ENCODE peak calls at places on chromosomes 12 and 14, in nine cellular contexts. One of them, this sample, is unnamed.

GRCh38 chr12:56358836-56359532 is 923 bp downstream of the STAT2 start:
- DNase-seq in cardiac fibroblast: peak
- DNase-seq in pancreas: no peak
- DNase-seq in ovary: no peak
- DNase-seq in body of pancreas: no peak
- DNase-seq in endothelial cell: no peak
- DNase-seq in Panc1: no peak
- DNase-seq in neural progenitor cell: no peak
- DNase-seq in GM13976: no peak
- DNase-seq in this sample: peak

GRCh38 chr12:14454098-14454907 is 88.8 kb downstream of the ATF7IP start:
- DNase-seq in ovary: no peak
- DNase-seq in cardiac fibroblast: peak
- DNase-seq in pancreas: no peak
- DNase-seq in GM13976: peak
- DNase-seq in Panc1: peak
- DNase-seq in body of pancreas: no peak
- DNase-seq in neural progenitor cell: peak
- DNase-seq in endothelial cell: peak
- DNase-seq in this sample: peak

GRCh38 chr12:12682284-12682683 is 13.7 kb downstream of the GPR19 start:
- DNase-seq in neural progenitor cell: no peak
- DNase-seq in cardiac fibroblast: no peak
- DNase-seq in pancreas: no peak
- DNase-seq in ovary: no peak
- DNase-seq in Panc1: no peak
- DNase-seq in endothelial cell: no peak
- DNase-seq in GM13976: no peak
- DNase-seq in body of pancreas: no peak
- DNase-seq in this sample: no peak

GRCh38 chr12:122350444-122350843 is 72.0 kb downstream of the CLIP1 start:
- DNase-seq in Panc1: no peak
- DNase-seq in ovary: no peak
- DNase-seq in cardiac fibroblast: peak
- DNase-seq in GM13976: no peak
- DNase-seq in neural progenitor cell: no peak
- DNase-seq in body of pancreas: no peak
- DNase-seq in endothelial cell: no peak
- DNase-seq in pancreas: no peak
- DNase-seq in this sample: no peak

GRCh38 chr12:132376464-132376830 is 47.1 kb upstream of the GALNT9 start:
- DNase-seq in cardiac fibroblast: no peak
- DNase-seq in pancreas: no peak
- DNase-seq in ovary: peak
- DNase-seq in endothelial cell: no peak
- DNase-seq in body of pancreas: no peak
- DNase-seq in neural progenitor cell: no peak
- DNase-seq in Panc1: no peak
- DNase-seq in GM13976: no peak
- DNase-seq in this sample: no peak

GRCh38 chr12:9707356-9707755 is 25.5 kb downstream of the CLECL1 start:
- DNase-seq in body of pancreas: no peak
- DNase-seq in pancreas: no peak
- DNase-seq in cardiac fibroblast: no peak
- DNase-seq in GM13976: no peak
- DNase-seq in Panc1: no peak
- DNase-seq in endothelial cell: no peak
- DNase-seq in ovary: no peak
- DNase-seq in neural progenitor cell: no peak
- DNase-seq in this sample: no peak

GRCh38 chr14:92511472-92512247 is 1.9 kb upstream of the RIN3 start:
- DNase-seq in Panc1: peak
- DNase-seq in body of pancreas: no peak
- DNase-seq in endothelial cell: no peak
- DNase-seq in neural progenitor cell: no peak
- DNase-seq in cardiac fibroblast: peak
- DNase-seq in pancreas: no peak
- DNase-seq in GM13976: no peak
- DNase-seq in ovary: no peak
- DNase-seq in this sample: peak

GRCh38 chr14:91261115-91261514 is 16.6 kb upstream of the GPR68 start:
- DNase-seq in GM13976: no peak
- DNase-seq in endothelial cell: no peak
- DNase-seq in pancreas: no peak
- DNase-seq in ovary: no peak
- DNase-seq in neural progenitor cell: no peak
- DNase-seq in body of pancreas: no peak
- DNase-seq in Panc1: no peak
- DNase-seq in cardiac fibroblast: no peak
- DNase-seq in this sample: no peak

GRCh38 chr12:12506541-12506940 is 56.1 kb downstream of the DUSP16 start:
- DNase-seq in Panc1: no peak
- DNase-seq in endothelial cell: peak
- DNase-seq in pancreas: no peak
- DNase-seq in body of pancreas: no peak
- DNase-seq in GM13976: no peak
- DNase-seq in cardiac fibroblast: peak
- DNase-seq in ovary: peak
- DNase-seq in neural progenitor cell: peak
- DNase-seq in this sample: no peak

GRCh38 chr14:52369305-52369781 is 55.2 kb downstream of the PTGER2 start:
- DNase-seq in neural progenitor cell: no peak
- DNase-seq in cardiac fibroblast: peak
- DNase-seq in ovary: no peak
- DNase-seq in body of pancreas: no peak
- DNase-seq in endothelial cell: no peak
- DNase-seq in pancreas: no peak
- DNase-seq in GM13976: no peak
- DNase-seq in Panc1: no peak
- DNase-seq in this sample: peak

GRCh38 chr14:86153480-86153879 is 623.5 kb downstream of the FLRT2 start:
- DNase-seq in Panc1: no peak
- DNase-seq in cardiac fibroblast: no peak
- DNase-seq in GM13976: no peak
- DNase-seq in body of pancreas: no peak
- DNase-seq in neural progenitor cell: peak
- DNase-seq in endothelial cell: no peak
- DNase-seq in ovary: no peak
- DNase-seq in pancreas: no peak
- DNase-seq in this sample: peak

GRCh38 chr14:24081739-24082204 is 10.4 kb downstream of the CPNE6 start:
- DNase-seq in pancreas: no peak
- DNase-seq in body of pancreas: no peak
- DNase-seq in GM13976: no peak
- DNase-seq in cardiac fibroblast: no peak
- DNase-seq in endothelial cell: no peak
- DNase-seq in Panc1: no peak
- DNase-seq in neural progenitor cell: peak
- DNase-seq in ovary: no peak
- DNase-seq in this sample: no peak

GRCh38 chr12:116497051-116497529 is 62.1 kb upstream of the MAP1LC3B2 start:
- DNase-seq in pancreas: no peak
- DNase-seq in neural progenitor cell: peak
- DNase-seq in ovary: no peak
- DNase-seq in endothelial cell: no peak
- DNase-seq in Panc1: no peak
- DNase-seq in cardiac fibroblast: no peak
- DNase-seq in GM13976: no peak
- DNase-seq in body of pancreas: no peak
- DNase-seq in this sample: peak

GRCh38 chr14:37620856-37621255 is 25.4 kb downstream of the TTC6 start:
- DNase-seq in body of pancreas: no peak
- DNase-seq in cardiac fibroblast: no peak
- DNase-seq in GM13976: no peak
- DNase-seq in Panc1: no peak
- DNase-seq in pancreas: no peak
- DNase-seq in endothelial cell: no peak
- DNase-seq in ovary: no peak
- DNase-seq in neural progenitor cell: no peak
- DNase-seq in this sample: no peak

GRCh38 chr14:70289138-70289537 is 70.3 kb downstream of the COX16 start:
- DNase-seq in GM13976: peak
- DNase-seq in neural progenitor cell: no peak
- DNase-seq in ovary: no peak
- DNase-seq in cardiac fibroblast: no peak
- DNase-seq in body of pancreas: no peak
- DNase-seq in pancreas: no peak
- DNase-seq in Panc1: no peak
- DNase-seq in endothelial cell: no peak
- DNase-seq in this sample: no peak

GRCh38 chr12:85711735-85712390 is 124.3 kb downstream of the RASSF9 start:
- DNase-seq in endothelial cell: no peak
- DNase-seq in neural progenitor cell: no peak
- DNase-seq in cardiac fibroblast: peak
- DNase-seq in Panc1: no peak
- DNase-seq in GM13976: no peak
- DNase-seq in body of pancreas: no peak
- DNase-seq in pancreas: no peak
- DNase-seq in ovary: no peak
- DNase-seq in this sample: no peak

DNA sequence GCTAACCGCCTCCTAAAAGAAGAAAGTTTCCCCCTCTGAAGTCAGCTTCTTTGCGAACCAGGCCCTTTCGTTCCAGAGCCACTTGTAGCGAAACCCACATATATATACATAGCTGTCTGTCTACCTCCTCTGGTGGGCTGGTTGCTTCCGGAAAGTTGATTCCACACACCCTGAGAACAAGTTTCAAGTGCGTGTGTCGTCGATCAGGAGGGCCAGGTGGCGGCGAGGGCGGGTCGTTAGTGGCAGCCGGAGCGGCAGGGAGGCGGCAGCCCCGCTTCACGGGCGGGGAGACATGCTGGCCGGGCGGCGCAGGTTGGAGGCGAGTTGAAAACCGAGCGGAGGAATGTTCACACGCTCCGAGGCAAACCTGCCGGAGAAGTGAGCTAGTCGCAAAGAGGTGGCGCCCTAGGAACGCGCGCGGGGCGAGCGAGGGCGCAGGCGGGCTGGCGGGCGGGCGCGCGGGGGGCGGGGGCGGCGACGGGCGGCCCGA is 2.6 kb downstream of the PTHLH start:
- DNase-seq in cardiac fibroblast: peak
- DNase-seq in neural progenitor cell: peak
- DNase-seq in endothelial cell: peak
- DNase-seq in ovary: peak
- DNase-seq in GM13976: peak
- DNase-seq in pancreas: peak
- DNase-seq in Panc1: no peak
- DNase-seq in body of pancreas: peak
- DNase-seq in this sample: peak
- TF ChIP-seq CTCF in cardiac fibroblast: no peak
- TF ChIP-seq CTCF in neural progenitor cell: no peak
- TF ChIP-seq CTCF in endothelial cell: no peak
- TF ChIP-seq CTCF in ovary: no peak
- TF ChIP-seq CTCF in GM13976: peak
- TF ChIP-seq CTCF in pancreas: no peak
- TF ChIP-seq CTCF in Panc1: peak
- TF ChIP-seq CTCF in body of pancreas: peak
- TF ChIP-seq CTCF in this sample: peak

GRCh38 chr14:59032821-59033220 is 155.6 kb upstream of the DAAM1 start:
- DNase-seq in body of pancreas: no peak
- DNase-seq in GM13976: no peak
- DNase-seq in Panc1: no peak
- DNase-seq in neural progenitor cell: no peak
- DNase-seq in endothelial cell: no peak
- DNase-seq in cardiac fibroblast: no peak
- DNase-seq in pancreas: no peak
- DNase-seq in ovary: no peak
- DNase-seq in this sample: no peak

GRCh38 chr14:59026086-59026485 is 162.4 kb upstream of the DAAM1 start:
- DNase-seq in cardiac fibroblast: no peak
- DNase-seq in body of pancreas: no peak
- DNase-seq in Panc1: no peak
- DNase-seq in ovary: no peak
- DNase-seq in neural progenitor cell: no peak
- DNase-seq in endothelial cell: no peak
- DNase-seq in GM13976: no peak
- DNase-seq in pancreas: no peak
- DNase-seq in this sample: no peak

DNA sequence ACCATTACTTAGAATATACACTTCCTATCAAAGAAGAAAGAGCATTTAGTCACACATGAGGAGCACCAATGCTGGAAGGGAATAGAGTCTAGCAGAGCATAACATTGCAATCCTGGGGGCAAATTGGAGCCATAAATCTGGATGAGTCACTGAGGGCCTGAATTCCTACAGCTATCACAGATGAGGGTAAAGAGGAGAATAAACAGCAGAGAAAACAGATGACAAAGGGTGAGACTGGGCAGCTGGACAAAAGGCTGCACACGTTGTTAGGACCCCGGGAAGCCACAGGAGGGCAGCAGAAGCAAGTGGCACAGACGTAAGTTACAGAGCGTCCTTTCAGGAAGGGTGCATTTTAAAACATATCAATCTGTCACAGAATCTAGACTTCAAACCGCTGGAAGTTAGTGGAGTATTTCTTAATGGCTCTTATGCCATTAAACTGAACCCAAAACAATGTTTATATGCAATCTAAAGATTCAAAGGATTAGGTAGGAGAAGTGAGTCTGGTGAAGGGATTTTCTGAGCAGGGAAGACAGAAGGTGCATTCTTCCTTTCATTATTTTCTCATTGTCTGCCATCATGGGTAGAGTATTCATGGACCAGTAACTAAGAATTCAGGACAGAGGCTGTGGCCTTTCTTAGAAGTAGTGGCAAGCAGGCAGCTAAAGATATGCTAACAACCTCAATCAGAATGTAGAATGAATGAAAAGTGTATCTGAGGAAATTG is 159.8 kb upstream of the DAAM1 start:
- DNase-seq in cardiac fibroblast: peak
- DNase-seq in pancreas: peak
- DNase-seq in Panc1: peak
- DNase-seq in endothelial cell: peak
- DNase-seq in GM13976: peak
- DNase-seq in neural progenitor cell: peak
- DNase-seq in body of pancreas: peak
- DNase-seq in ovary: peak
- DNase-seq in this sample: peak
- TF ChIP-seq CTCF in cardiac fibroblast: peak
- TF ChIP-seq CTCF in pancreas: peak
- TF ChIP-seq CTCF in Panc1: peak
- TF ChIP-seq CTCF in endothelial cell: peak
- TF ChIP-seq CTCF in GM13976: peak
- TF ChIP-seq CTCF in neural progenitor cell: peak
- TF ChIP-seq CTCF in body of pancreas: peak
- TF ChIP-seq CTCF in ovary: peak
- TF ChIP-seq CTCF in this sample: peak

GRCh38 chr12:10771132-10771733 is 31.2 kb downstream of the TAS2R7 start:
- DNase-seq in endothelial cell: no peak
- DNase-seq in Panc1: peak
- DNase-seq in cardiac fibroblast: peak
- DNase-seq in body of pancreas: no peak
- DNase-seq in pancreas: no peak
- DNase-seq in ovary: no peak
- DNase-seq in GM13976: peak
- DNase-seq in neural progenitor cell: peak
- DNase-seq in this sample: peak
- TF ChIP-seq CTCF in endothelial cell: peak
- TF ChIP-seq CTCF in Panc1: peak
- TF ChIP-seq CTCF in cardiac fibroblast: peak
- TF ChIP-seq CTCF in body of pancreas: peak
- TF ChIP-seq CTCF in pancreas: peak
- TF ChIP-seq CTCF in ovary: peak
- TF ChIP-seq CTCF in GM13976: peak
- TF ChIP-seq CTCF in neural progenitor cell: peak
- TF ChIP-seq CTCF in this sample: peak

GRCh38 chr12:99658950-99659349 is 11.4 kb downstream of the GARIN6 start:
- DNase-seq in pancreas: no peak
- DNase-seq in neural progenitor cell: no peak
- DNase-seq in endothelial cell: no peak
- DNase-seq in ovary: no peak
- DNase-seq in body of pancreas: no peak
- DNase-seq in Panc1: no peak
- DNase-seq in GM13976: no peak
- DNase-seq in cardiac fibroblast: peak
- DNase-seq in this sample: peak
- TF ChIP-seq CTCF in pancreas: no peak
- TF ChIP-seq CTCF in neural progenitor cell: peak
- TF ChIP-seq CTCF in endothelial cell: peak
- TF ChIP-seq CTCF in ovary: no peak
- TF ChIP-seq CTCF in body of pancreas: no peak
- TF ChIP-seq CTCF in Panc1: peak
- TF ChIP-seq CTCF in GM13976: peak
- TF ChIP-seq CTCF in cardiac fibroblast: no peak
- TF ChIP-seq CTCF in this sample: peak

This sample was measured in MCF 10A.